ENCODE peak calls at places on chromosomes 5 and 9, in ten cellular contexts. S is AG09319; K is dorsolateral prefrontal cortex; O is H9; W is GM13976; M is RWPE1; Z is CD8-positive, alpha-beta T cell; Q is omental fat pad; B is cardiac muscle cell; R is right atrium auricular region. D is an unnamed sample.
A peak's percentile ranks its signal among the peaks of the same experiment; 100 is the strongest.

GRCh38 chr5:35876454-35876853 is 19.8 kb downstream of the IL7R start:
- DNase-seq in Q (no peak), S (no peak), R (no peak), B (no peak), M (no peak), O (no peak), W (no peak), K (no peak), Z (no peak), D (no peak)

GRCh38 chr9:133893191-133893994 is 98.7 kb downstream of the VAV2 start:
- DNase-seq in S (no peak), R (no peak), Q (no peak), B (no peak), K (no peak), M (no peak), O (no peak), Z (no peak), W (no peak), D (no peak)

GRCh38 chr5:147567917-147568598 is 58.2 kb upstream of the DPYSL3 start:
- DNase-seq in O (peak; percentile 93), K (no peak), R (no peak), B (peak; percentile 64), S (no peak), M (peak; percentile 35), Z (no peak), Q (no peak), W (no peak), D (no peak)

GRCh38 chr5:179870403-179870903 is 11.8 kb upstream of the MRNIP start:
- DNase-seq in Q (no peak), B (peak; percentile 28), K (no peak), S (no peak), O (peak; percentile 81), R (no peak), W (no peak), M (no peak), Z (no peak), D (no peak)

GRCh38 chr9:97984188-97985057 is 1.3 kb downstream of the ANP32B start:
- DNase-seq in K (peak; percentile 67), Z (peak; percentile 65), W (peak; percentile 82), M (peak; percentile 94), O (peak; percentile 34), B (peak; percentile 89), Q (peak; percentile 56), R (peak; percentile 76), S (peak; percentile 44), D (peak; percentile 51)

GRCh38 chr5:45399041-45399440 is 297.1 kb downstream of the HCN1 start:
- DNase-seq in S (no peak), O (peak; percentile 29), B (no peak), R (no peak), W (no peak), Z (no peak), K (no peak), Q (no peak), M (no peak), D (no peak)

GRCh38 chr9:23554691-23555090 is 271.3 kb downstream of the ELAVL2 start:
- DNase-seq in R (no peak), Z (no peak), Q (no peak), M (no peak), K (no peak), B (no peak), O (no peak), S (no peak), W (no peak), D (no peak)

GRCh38 chr5:92800360-92800759 is 780.7 kb downstream of the NR2F1-AS1 start:
- DNase-seq in K (no peak), Z (no peak), O (no peak), B (peak; percentile 14), S (peak; percentile 74), Q (no peak), W (no peak), M (no peak), R (no peak), D (no peak)

DNA sequence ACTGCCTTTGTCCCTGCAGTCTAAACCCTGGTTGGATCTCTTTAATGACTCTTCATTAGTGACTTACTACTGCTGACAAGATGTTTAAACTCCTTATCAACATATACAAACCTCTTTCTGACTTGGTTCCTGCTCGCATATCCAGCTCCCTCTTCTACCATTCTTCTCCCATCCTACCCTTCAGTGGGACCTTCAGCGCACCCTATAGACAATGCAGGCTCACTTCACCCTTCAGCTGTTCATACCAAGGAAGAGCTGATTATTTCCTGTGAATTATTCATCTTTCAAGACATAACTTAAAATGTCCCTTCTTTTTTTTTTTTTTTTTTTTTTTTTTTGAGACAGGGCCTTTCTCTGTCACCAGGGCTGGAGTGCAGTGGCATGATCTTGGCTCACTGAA is 436.5 kb downstream of the KIAA0825 start:
- DNase-seq in Q (no peak), R (no peak), Z (no peak), S (no peak), M (no peak), K (no peak), W (no peak), O (peak; percentile 46), B (peak; percentile 4), D (no peak)
- TF ChIP-seq CTCF in Q (no peak), R (no peak), Z (no peak), S (no peak), M (no peak), K (no peak), W (peak; percentile 46), O (peak; percentile 54), B (peak; percentile 14), D (no peak)

DNA sequence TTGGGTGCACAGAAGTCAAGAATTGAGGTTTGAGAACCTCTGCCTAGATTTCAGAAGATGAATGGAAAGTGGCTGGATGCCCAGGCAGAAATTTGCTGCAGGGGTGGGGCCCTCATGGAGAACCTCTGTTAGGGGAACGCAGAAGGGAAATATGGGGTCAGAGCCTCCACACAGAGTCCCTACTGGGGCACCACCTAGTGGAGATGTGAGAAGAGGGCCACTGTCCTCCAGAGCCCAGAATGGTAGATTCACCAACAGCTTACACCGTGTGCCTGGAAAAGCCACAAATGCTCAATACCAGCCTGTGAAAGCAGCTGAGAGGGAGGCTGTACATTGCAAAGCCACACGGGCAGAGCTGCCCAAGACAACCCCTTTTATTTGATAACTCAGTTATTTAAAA is 383.5 kb downstream of the TLE4 start:
- DNase-seq in R (no peak), K (no peak), S (no peak), B (peak; percentile 6), O (no peak), W (no peak), M (no peak), Z (no peak), Q (no peak), D (no peak)
- TF ChIP-seq CTCF in R (peak; percentile 48), K (no peak), S (peak; percentile 33), B (peak; percentile 43), O (peak; percentile 56), W (peak; percentile 25), M (no peak), Z (no peak), Q (no peak), D (no peak)

DNA sequence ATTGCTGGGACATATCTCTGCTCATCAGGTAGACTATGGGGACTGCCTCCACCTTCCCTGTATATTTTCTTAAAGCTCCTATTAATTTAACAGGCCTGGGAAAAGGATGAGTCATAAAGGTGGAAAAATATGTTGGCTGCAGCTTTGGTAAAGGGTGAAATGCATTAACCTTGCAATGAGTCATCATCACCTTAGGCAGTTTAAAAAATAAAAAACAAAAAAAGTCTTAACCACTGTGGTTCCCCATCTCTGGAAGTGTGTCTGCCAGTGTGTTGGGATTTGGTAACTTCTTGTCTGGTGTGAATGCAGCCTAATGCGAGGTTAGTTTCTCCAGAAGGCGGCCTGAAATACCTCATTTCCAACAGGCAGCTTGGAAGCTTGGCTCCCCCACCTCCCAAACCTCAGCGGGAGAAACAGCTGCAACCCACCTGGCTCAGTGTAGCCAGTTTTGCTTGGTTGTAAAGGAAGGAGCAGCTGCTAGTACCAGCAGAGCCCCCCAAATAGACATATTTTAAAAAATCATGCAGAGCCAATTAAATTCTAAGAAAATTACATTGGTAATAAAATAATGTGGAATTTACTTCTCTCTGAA is 265.4 kb upstream of the GAS1 start:
- DNase-seq in B (no peak), Q (no peak), O (peak; percentile 36), M (peak; percentile 95), S (no peak), W (no peak), K (no peak), R (no peak), Z (no peak), D (no peak)
- TF ChIP-seq CTCF in B (no peak), Q (no peak), O (no peak), M (no peak), S (no peak), W (no peak), K (no peak), R (no peak), Z (no peak), D (no peak)

GRCh38 chr5:164324239-164324638 is 818.8 kb downstream of the MAT2B start:
- DNase-seq in W (no peak), B (no peak), Q (no peak), R (no peak), O (no peak), S (no peak), Z (no peak), M (no peak), K (no peak), D (no peak)

GRCh38 chr5:164326219-164326618 is 820.8 kb downstream of the MAT2B start:
- DNase-seq in Q (no peak), W (no peak), S (no peak), O (no peak), M (no peak), R (no peak), K (no peak), Z (no peak), B (no peak), D (no peak)
- TF ChIP-seq CTCF in Q (no peak), W (no peak), S (no peak), O (peak; percentile 53), M (no peak), R (no peak), K (no peak), Z (no peak), B (peak; percentile 19), D (peak; percentile 28)

GRCh38 chr5:32777733-32778132 is 66.6 kb downstream of the NPR3 start:
- DNase-seq in M (no peak), S (no peak), W (no peak), K (no peak), Q (no peak), R (no peak), B (peak; percentile 31), O (no peak), Z (no peak), D (no peak)
- TF ChIP-seq CTCF in M (no peak), S (no peak), W (no peak), K (no peak), Q (no peak), R (no peak), B (no peak), O (no peak), Z (no peak), D (no peak)

DNA sequence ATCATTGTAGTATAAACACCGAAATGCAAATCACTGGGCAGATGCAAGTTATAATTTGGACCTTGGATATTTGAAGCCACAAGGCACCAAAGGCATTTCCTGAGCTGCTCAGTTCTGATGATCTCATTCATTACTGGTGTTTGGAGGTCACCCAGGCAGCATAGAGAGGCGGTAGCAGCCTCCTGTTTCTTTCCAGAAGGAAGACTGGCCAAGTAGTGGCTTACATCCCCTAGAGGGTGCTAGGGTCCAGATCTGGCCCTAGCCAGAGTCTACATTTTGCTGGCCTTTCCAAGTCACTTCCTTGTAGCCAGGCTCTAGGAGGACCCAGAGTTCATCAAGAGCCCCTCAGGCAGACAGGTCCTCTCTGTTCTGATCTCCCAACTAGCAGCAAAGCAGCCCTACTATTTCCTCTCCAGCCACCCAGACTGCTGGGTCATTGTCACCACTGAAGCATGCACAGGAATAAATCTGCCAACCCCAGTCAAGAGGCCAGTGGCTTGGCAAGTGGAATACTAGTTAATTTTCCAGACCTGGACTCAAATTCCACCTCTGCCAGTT is 33.4 kb upstream of the TTC1 start:
- DNase-seq in Z (no peak), R (no peak), Q (no peak), O (no peak), S (peak; percentile 84), K (no peak), M (peak; percentile 29), W (no peak), B (peak; percentile 94), D (no peak)
- TF ChIP-seq CTCF in Z (no peak), R (no peak), Q (no peak), O (peak; percentile 27), S (peak; percentile 62), K (no peak), M (no peak), W (no peak), B (peak; percentile 62), D (no peak)

D was measured in mesothelial cell of epicardium.